ENCODE peak calls at places on chromosomes 7 and 10, in nine cellular contexts. N is psoas muscle, I is cardiac muscle cell, C is thoracic aorta, A is breast epithelium, J is stomach, S is suprapubic skin, E is NT2/D1, Z is upper lobe of right lung. K is an unnamed sample. For H3K9me3, the result is how much of the 10 kb centered on the place peaks cover.

GRCh38 chr7:50676754-50677153 is 105.9 kb downstream of the GRB10 start:
- DNase-seq in E (no peak), N (no peak), I (no peak), S (no peak), Z (no peak), J (no peak), A (no peak), C (no peak), K (no peak)

GRCh38 chr7:78090616-78091015 is 292.0 kb downstream of the PHTF2 start:
- DNase-seq in A (no peak), E (no peak), S (no peak), J (no peak), C (no peak), I (no peak), N (no peak), Z (no peak), K (no peak)

GRCh38 chr10:117373848-117374505 is 1.3 kb downstream of the PDZD8 start:
- DNase-seq in E (no peak), Z (peak), A (no peak), S (peak), C (no peak), N (peak), I (peak), J (peak), K (no peak)

GRCh38 chr10:29430101-29430500 is 141.2 kb downstream of the LYZL1 start:
- DNase-seq in J (no peak), A (no peak), N (no peak), C (no peak), Z (no peak), S (no peak), I (peak), E (no peak), K (no peak)

GRCh38 chr7:46178685-46179084 is 257.6 kb upstream of the IGFBP3 start:
- DNase-seq in I (no peak), S (no peak), A (no peak), C (no peak), Z (no peak), E (no peak), N (no peak), J (no peak), K (no peak)

GRCh38 chr10:32190890-32191491 is 134.8 kb upstream of the KIF5B start:
- DNase-seq in J (no peak), C (no peak), E (no peak), Z (no peak), I (peak), N (no peak), A (no peak), S (no peak), K (no peak)

GRCh38 chr7:12583181-12583580 is 12.7 kb downstream of the SCIN start:
- DNase-seq in S (no peak), N (no peak), E (no peak), C (no peak), Z (no peak), A (no peak), I (no peak), J (no peak), K (no peak)

GRCh38 chr10:22736134-22736533 is 21.8 kb upstream of the PIP4K2A start:
- DNase-seq in S (no peak), C (no peak), I (no peak), E (no peak), A (no peak), J (no peak), Z (no peak), N (no peak), K (no peak)

GRCh38 chr7:27143022-27143949 is at the start of gene HOXA5:
- DNase-seq in C (no peak), J (peak), I (peak), E (peak), S (peak), Z (peak), N (peak), A (no peak), K (no peak)

GRCh38 chr10:17239671-17240460 is 11.8 kb downstream of the VIM start:
- DNase-seq in I (no peak), A (no peak), E (no peak), S (no peak), Z (no peak), J (no peak), C (no peak), N (no peak), K (no peak)

GRCh38 chr7:15643000-15643705 is 43.3 kb downstream of the MEOX2 start:
- DNase-seq in N (no peak), I (no peak), E (no peak), Z (no peak), A (no peak), S (no peak), C (no peak), J (no peak), K (no peak)

GRCh38 chr7:151250181-151251095 is 1.9 kb upstream of the SMARCD3 start:
- DNase-seq in E (no peak), A (no peak), I (no peak), J (no peak), N (no peak), S (no peak), Z (no peak), C (no peak), K (no peak)

GRCh38 chr10:91589015-91589655 is 43.7 kb downstream of the PPP1R3C start:
- DNase-seq in N (no peak), J (no peak), E (no peak), A (no peak), Z (no peak), I (peak), C (peak), S (no peak), K (no peak)

GRCh38 chr7:91383186-91383585 is 119.0 kb downstream of the FZD1 start:
- DNase-seq in C (no peak), J (no peak), E (no peak), A (no peak), N (no peak), S (no peak), Z (no peak), I (peak), K (no peak)

GRCh38 chr10:94963901-94964300 is 25.4 kb downstream of the CYP2C9 start:
- DNase-seq in Z (no peak), N (no peak), I (peak), J (no peak), A (no peak), S (no peak), C (no peak), E (peak), K (no peak)

GRCh38 chr7:138890782-138891445 is 90.3 kb downstream of the KIAA1549 start:
- DNase-seq in S (no peak), E (no peak), Z (no peak), I (peak), C (no peak), N (peak), A (peak), J (no peak), K (no peak)

GRCh38 chr10:17425584-17426262 is 28.7 kb downstream of the ST8SIA6 start:
- DNase-seq in C (no peak), E (no peak), Z (no peak), S (no peak), I (no peak), A (no peak), J (no peak), N (no peak), K (peak)

GRCh38 chr10:124681091-124681490 is 63.1 kb downstream of the FAM53B start:
- DNase-seq in N (no peak), S (no peak), J (no peak), E (no peak), Z (no peak), I (no peak), A (no peak), C (no peak), K (no peak)

GRCh38 chr10:124681626-124682552 is 62.3 kb downstream of the FAM53B start:
- DNase-seq in J (no peak), N (peak), A (no peak), I (no peak), E (no peak), Z (no peak), S (no peak), C (no peak), K (no peak)

GRCh38 chr10:124685251-124685650 is 58.9 kb downstream of the FAM53B start:
- DNase-seq in I (no peak), J (no peak), E (no peak), A (no peak), C (no peak), N (peak), S (no peak), Z (peak), K (no peak)

GRCh38 chr10:124686707-124687376 is 57.3 kb downstream of the FAM53B start:
- DNase-seq in C (no peak), E (no peak), I (no peak), Z (no peak), N (peak), A (no peak), S (no peak), J (peak), K (no peak)

GRCh38 chr10:124683816-124684215 is 60.4 kb downstream of the FAM53B start:
- DNase-seq in S (no peak), I (no peak), J (no peak), N (peak), A (no peak), C (no peak), Z (no peak), E (no peak), K (no peak)
- H3K9me3 ChIP-seq in S (under half), I (under half), J (under half), N (under half), A (under half), C (under half), Z (under half), E (under half), K (under half)

GRCh38 chr10:37826806-37827205 is 30.6 kb downstream of the ZNF248 start:
- DNase-seq in C (no peak), A (no peak), Z (no peak), I (no peak), E (no peak), N (no peak), S (no peak), J (no peak), K (no peak)

DNA sequence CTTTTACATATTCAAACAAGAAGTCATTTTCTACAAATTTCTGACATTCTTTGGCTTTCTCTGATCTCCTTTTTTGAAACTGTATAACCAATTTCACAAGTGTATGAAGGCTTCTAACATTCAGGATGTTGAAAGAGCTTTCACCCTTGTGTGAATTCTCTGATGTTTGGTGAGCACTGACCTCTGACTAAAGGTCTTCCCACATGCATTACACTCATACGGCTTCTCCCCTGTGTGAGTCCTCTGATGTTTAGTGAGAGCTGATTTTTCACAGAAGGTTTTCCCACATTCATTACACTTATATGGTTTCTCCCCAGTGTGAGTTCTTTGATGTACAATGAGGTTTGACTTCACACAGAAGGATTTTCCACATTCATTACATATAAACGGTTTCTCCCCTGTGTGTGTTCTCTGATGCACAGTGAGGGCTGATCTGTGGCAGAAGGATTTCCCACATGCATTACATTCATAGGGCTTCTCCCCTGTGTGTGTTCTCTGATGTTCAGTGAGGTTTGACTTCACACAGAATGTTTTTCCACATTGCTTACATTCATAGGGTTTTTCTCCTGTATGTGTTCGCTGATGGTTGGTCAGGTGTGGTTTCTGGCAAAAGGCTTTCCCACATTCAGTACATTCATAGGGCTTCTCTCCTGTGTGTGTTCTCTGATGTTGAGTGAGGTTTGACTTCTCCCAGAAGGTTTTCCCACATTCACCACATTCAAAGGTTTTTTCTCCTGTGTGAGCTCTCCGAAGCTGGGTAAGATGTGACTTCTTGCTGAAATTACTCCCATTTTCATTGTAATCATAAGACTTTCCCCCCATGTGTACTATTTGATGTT is 25.7 kb downstream of the ZNF248 start:
- DNase-seq in Z (no peak), N (no peak), I (no peak), C (no peak), E (no peak), S (no peak), J (no peak), A (no peak), K (no peak)
- H3K9me3 ChIP-seq in Z (under half), N (under half), I (under half), C (half or more), E (half or more), S (under half), J (half or more), A (under half), K (under half)

GRCh38 chr10:131692686-131693334 is 208.0 kb upstream of the PPP2R2D start:
- DNase-seq in I (no peak), A (no peak), C (no peak), Z (peak), J (no peak), S (no peak), N (no peak), E (no peak), K (no peak)
- H3K9me3 ChIP-seq in I (under half), A (under half), C (under half), Z (under half), J (under half), S (under half), N (under half), E (under half), K (under half)

GRCh38 chr10:105540381-105540780 is 899.3 kb downstream of the SORCS3 start:
- DNase-seq in J (no peak), I (no peak), N (no peak), A (no peak), E (no peak), Z (no peak), S (no peak), C (no peak), K (no peak)
- H3K9me3 ChIP-seq in J (under half), I (under half), N (under half), A (under half), E (under half), Z (under half), S (under half), C (under half), K (under half)

DNA sequence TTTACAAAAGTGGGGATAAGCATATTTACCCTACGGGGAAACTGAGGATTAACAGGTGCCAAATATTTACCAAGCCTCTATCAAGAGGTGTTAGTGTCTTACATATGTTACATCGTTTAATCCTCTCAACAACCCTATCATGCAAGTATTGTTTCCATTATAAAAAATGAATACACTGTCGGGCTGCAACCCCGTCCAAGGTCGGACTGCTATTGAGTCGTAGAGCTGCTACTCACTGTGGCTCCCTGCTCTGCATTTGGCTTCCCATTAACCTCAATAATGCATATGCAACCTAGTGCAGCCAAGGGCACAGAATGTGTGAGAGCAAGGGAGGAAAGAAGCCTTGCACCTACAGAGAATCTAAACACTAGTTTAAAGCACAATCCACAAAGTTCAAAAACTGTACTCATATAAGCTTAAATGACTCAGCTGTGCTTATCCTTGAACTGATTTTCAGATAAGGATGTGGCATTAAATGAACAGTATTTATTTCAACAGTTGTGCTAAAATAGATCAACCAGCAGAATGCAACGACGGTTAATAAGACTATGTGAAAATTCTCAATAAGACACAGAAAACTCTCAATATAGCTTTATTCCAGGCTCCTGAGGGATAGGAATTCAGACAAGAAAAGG is 49.9 kb downstream of the UBE2H start:
- DNase-seq in N (no peak), C (no peak), Z (no peak), A (no peak), E (no peak), I (no peak), S (no peak), J (no peak), K (no peak)
- H3K9me3 ChIP-seq in N (under half), C (under half), Z (under half), A (under half), E (under half), I (under half), S (under half), J (under half), K (under half)

GRCh38 chr7:157807510-157807909 is 470.7 kb downstream of the DNAJB6 start:
- DNase-seq in A (no peak), I (no peak), J (no peak), E (peak), S (no peak), N (no peak), Z (peak), C (no peak), K (no peak)
- H3K9me3 ChIP-seq in A (under half), I (under half), J (under half), E (under half), S (under half), N (under half), Z (under half), C (under half), K (under half)

GRCh38 chr7:93138576-93138975 is 9.6 kb downstream of the SAMD9L start:
- DNase-seq in E (no peak), Z (no peak), A (no peak), C (no peak), S (no peak), N (no peak), J (no peak), I (no peak), K (no peak)

GRCh38 chr7:93132216-93132615 is 14.4 kb upstream of the SAMD9 start:
- DNase-seq in I (no peak), Z (no peak), C (no peak), N (no peak), E (no peak), A (no peak), J (no peak), S (no peak), K (no peak)

GRCh38 chr7:93133020-93133419 is 15.2 kb downstream of the SAMD9L start:
- DNase-seq in J (no peak), Z (no peak), A (no peak), C (no peak), S (no peak), I (no peak), E (no peak), N (no peak), K (no peak)
- H3K9me3 ChIP-seq in J (half or more), Z (under half), A (half or more), C (half or more), S (under half), I (under half), E (under half), N (under half), K (under half)

DNA sequence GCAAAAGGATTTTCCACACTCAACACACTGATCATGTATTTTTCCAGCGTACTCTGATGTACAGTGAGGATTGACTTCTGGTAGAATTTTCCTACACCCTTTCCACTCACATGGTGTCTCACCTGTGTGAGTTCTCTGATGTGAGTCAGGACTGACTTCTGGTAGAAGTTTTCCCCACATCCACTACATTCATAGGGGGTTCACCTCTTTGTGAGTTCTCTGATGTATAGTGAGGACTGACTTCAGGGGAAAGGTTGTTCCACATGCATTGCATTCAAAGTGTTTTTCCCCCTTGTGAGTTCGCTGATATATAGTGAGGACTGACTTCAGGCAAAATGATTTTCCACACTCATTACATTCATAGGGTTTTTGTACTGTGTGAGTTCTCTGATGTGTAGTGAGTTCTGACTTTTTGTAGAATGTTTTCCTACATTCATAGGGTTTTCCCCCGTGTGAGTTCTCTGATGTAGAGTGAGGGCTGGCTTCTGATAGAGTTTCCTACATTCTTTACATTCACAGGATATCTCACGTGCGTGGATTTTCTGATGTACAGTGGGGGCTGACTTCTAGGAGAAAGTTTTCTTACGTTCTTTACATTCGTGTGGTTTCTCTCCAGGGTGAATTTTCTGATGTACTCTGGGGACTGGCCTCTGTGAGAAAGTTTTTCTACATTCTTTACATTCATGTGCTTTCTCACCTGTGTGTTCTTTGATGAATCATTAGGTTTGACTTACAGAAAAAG is 146.5 kb downstream of the GLRX3 start:
- DNase-seq in S (no peak), I (no peak), N (no peak), J (no peak), A (no peak), E (no peak), C (no peak), Z (no peak), K (no peak)
- H3K9me3 ChIP-seq in S (half or more), I (under half), N (half or more), J (half or more), A (half or more), E (half or more), C (half or more), Z (half or more), K (under half)

DNA sequence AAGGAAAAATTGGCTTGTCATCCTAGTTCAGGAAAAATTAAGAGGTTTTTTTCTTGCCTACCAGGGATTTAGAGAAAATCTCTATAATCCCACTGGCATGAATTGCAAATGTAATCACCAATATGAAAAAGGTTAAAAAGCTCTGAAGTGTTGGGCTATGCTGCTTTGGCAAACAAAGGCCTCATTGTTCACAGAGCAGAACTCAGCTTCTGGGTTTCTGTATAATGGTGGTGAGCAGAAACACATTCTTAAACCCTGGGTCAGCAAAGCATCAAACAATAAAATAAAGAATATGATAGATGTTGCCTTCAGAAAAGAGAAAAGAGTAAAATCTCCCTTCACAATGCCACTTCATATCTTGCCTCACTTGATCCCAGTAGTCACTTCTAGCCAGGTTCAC is 1255.6 kb upstream of the PHF14 start:
- DNase-seq in E (no peak), N (no peak), S (no peak), A (no peak), I (no peak), C (no peak), Z (no peak), J (no peak), K (no peak)
- H3K9me3 ChIP-seq in E (under half), N (under half), S (under half), A (under half), I (under half), C (under half), Z (under half), J (under half), K (under half)

DNA sequence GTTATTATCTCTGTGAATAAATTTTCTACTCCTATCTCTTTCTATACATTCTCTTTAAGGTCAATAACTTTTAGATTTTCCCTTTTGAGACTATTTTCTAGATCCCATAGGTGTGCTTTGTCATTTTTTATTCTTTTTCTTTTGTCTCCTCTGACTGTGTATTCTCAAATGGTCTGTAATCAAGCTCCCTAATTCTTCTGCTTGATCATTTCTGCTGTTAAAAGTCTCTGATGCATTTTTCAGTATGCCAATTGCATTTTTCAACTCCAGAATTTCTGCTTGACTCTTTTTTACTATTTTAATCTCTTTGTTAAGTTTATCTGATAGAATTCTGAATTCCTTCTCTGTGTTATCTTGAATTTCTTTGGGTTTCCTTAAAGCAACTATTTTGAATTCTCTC is 78.2 kb downstream of the THNSL1 start:
- DNase-seq in C (no peak), J (no peak), I (no peak), A (no peak), Z (no peak), S (no peak), E (no peak), N (no peak), K (no peak)
- H3K9me3 ChIP-seq in C (under half), J (under half), I (under half), A (under half), Z (under half), S (under half), E (under half), N (under half), K (under half)

K was measured in T-helper 17 cell.